ENCODE peak calls at places on chromosomes 2 and 18, in nine cellular contexts. E, Z, J, B, M, K, R, V and X are unnamed samples.

GRCh38 chr2:160876765-160877164 is 283.5 kb upstream of the TANK start:
- DNase-seq in K (no peak), V (no peak), Z (peak), M (no peak), E (peak), B (no peak), J (no peak), R (no peak), X (peak)

GRCh38 chr2:227848586-227848985 is 22.8 kb upstream of the DAW1 start:
- DNase-seq in R (no peak), M (no peak), K (peak), Z (no peak), J (no peak), V (no peak), B (no peak), E (no peak), X (no peak)

GRCh38 chr2:100223502-100223901 is 81.1 kb upstream of the AFF3 start:
- DNase-seq in B (no peak), E (no peak), V (no peak), K (no peak), M (no peak), Z (no peak), R (no peak), J (no peak), X (no peak)

GRCh38 chr2:157747695-157748370 is 119.2 kb upstream of the ACVR1C start:
- DNase-seq in V (no peak), B (no peak), Z (peak), R (no peak), E (peak), K (no peak), J (peak), M (no peak), X (peak)

GRCh38 chr2:132669854-132670103 is 226 bp downstream of the LYPD1 start:
- DNase-seq in K (peak), Z (no peak), V (no peak), E (no peak), J (no peak), R (no peak), B (no peak), M (no peak), X (peak)

GRCh38 chr2:31004252-31004651 is 134.0 kb downstream of the GALNT14 start:
- DNase-seq in E (no peak), B (no peak), K (no peak), Z (peak), R (no peak), M (no peak), J (no peak), V (no peak), X (no peak)

GRCh38 chr2:223235986-223236385 is 184.0 kb downstream of the KCNE4 start:
- DNase-seq in E (no peak), Z (peak), K (no peak), V (no peak), M (no peak), R (peak), B (no peak), J (no peak), X (no peak)

GRCh38 chr2:157661776-157662175 is 33.1 kb upstream of the ACVR1C start:
- DNase-seq in E (no peak), M (no peak), B (no peak), K (no peak), V (no peak), R (no peak), Z (no peak), J (no peak), X (no peak)

GRCh38 chr2:69083126-69083733 is 70.3 kb downstream of the ANTXR1 start:
- DNase-seq in K (peak), R (peak), Z (peak), B (no peak), J (no peak), M (no peak), E (peak), V (no peak), X (no peak)

GRCh38 chr2:8028981-8029380 is 652.9 kb upstream of the ID2 start:
- DNase-seq in E (no peak), Z (no peak), V (no peak), M (no peak), R (no peak), K (no peak), J (no peak), B (no peak), X (no peak)

GRCh38 chr18:7329036-7329435 is 98.1 kb downstream of the LRRC30 start:
- DNase-seq in R (no peak), V (no peak), M (no peak), K (peak), E (peak), B (no peak), J (no peak), Z (no peak), X (no peak)

GRCh38 chr2:60555794-60556161 is 2.3 kb upstream of the BCL11A start:
- DNase-seq in Z (no peak), M (peak), J (no peak), V (no peak), B (no peak), R (no peak), E (no peak), K (no peak), X (no peak)

GRCh38 chr2:15840969-15841368 is 99.4 kb upstream of the MYCN start:
- DNase-seq in M (no peak), E (no peak), K (no peak), Z (no peak), R (no peak), J (no peak), B (no peak), V (no peak), X (no peak)

GRCh38 chr2:234879671-234880455 is 72.0 kb upstream of the SH3BP4 start:
- DNase-seq in M (no peak), B (no peak), R (peak), V (no peak), Z (peak), K (peak), J (no peak), E (peak), X (peak)

GRCh38 chr18:23281626-23282436 is 146.5 kb downstream of the CABLES1 start:
- DNase-seq in Z (no peak), B (no peak), J (no peak), V (no peak), M (no peak), R (peak), K (peak), E (no peak), X (peak)

GRCh38 chr2:190526105-190526708 is 8.3 kb downstream of the NEMP2 start:
- DNase-seq in R (no peak), E (no peak), J (no peak), V (no peak), K (no peak), B (no peak), Z (no peak), M (no peak), X (no peak)

GRCh38 chr2:168658706-168659105 is 143.7 kb upstream of the NOSTRIN start:
- DNase-seq in R (no peak), Z (no peak), V (no peak), B (no peak), J (no peak), M (no peak), K (no peak), E (no peak), X (no peak)

GRCh38 chr2:40489678-40489960 is 37.7 kb upstream of the SLC8A1 start:
- DNase-seq in E (no peak), M (no peak), B (no peak), R (no peak), Z (no peak), V (no peak), J (no peak), K (no peak), X (no peak)
- H3K4me3 ChIP-seq in E (peak), M (no peak), B (peak), R (no peak), Z (no peak), V (peak), J (peak), K (no peak), X (no peak)

GRCh38 chr18:25334588-25334987 is 17.4 kb downstream of the ZNF521 start:
- DNase-seq in M (no peak), E (no peak), K (no peak), B (no peak), J (no peak), V (no peak), Z (no peak), R (no peak), X (no peak)
- TF ChIP-seq CTCF in M (peak), E (peak), K (peak), B (no peak), J (no peak), V (no peak), Z (peak), R (no peak), X (peak)

GRCh38 chr2:172095146-172095904 is 7.4 kb downstream of the DLX2 start:
- DNase-seq in M (peak), K (peak), R (peak), J (no peak), Z (peak), V (no peak), E (peak), B (no peak), X (peak)

GRCh38 chr2:172092716-172093415 is 7.6 kb downstream of the DLX1 start:
- DNase-seq in B (no peak), K (no peak), R (no peak), M (no peak), Z (no peak), E (no peak), V (no peak), J (no peak), X (no peak)

GRCh38 chr2:172093416-172094318 is 8.4 kb downstream of the DLX1 start:
- DNase-seq in B (no peak), Z (no peak), V (no peak), M (no peak), J (no peak), K (no peak), R (no peak), E (no peak), X (no peak)

GRCh38 chr2:172095905-172096660 is 6.6 kb downstream of the DLX2 start:
- DNase-seq in M (peak), Z (no peak), B (no peak), E (no peak), J (no peak), R (no peak), K (peak), V (no peak), X (no peak)

DNA sequence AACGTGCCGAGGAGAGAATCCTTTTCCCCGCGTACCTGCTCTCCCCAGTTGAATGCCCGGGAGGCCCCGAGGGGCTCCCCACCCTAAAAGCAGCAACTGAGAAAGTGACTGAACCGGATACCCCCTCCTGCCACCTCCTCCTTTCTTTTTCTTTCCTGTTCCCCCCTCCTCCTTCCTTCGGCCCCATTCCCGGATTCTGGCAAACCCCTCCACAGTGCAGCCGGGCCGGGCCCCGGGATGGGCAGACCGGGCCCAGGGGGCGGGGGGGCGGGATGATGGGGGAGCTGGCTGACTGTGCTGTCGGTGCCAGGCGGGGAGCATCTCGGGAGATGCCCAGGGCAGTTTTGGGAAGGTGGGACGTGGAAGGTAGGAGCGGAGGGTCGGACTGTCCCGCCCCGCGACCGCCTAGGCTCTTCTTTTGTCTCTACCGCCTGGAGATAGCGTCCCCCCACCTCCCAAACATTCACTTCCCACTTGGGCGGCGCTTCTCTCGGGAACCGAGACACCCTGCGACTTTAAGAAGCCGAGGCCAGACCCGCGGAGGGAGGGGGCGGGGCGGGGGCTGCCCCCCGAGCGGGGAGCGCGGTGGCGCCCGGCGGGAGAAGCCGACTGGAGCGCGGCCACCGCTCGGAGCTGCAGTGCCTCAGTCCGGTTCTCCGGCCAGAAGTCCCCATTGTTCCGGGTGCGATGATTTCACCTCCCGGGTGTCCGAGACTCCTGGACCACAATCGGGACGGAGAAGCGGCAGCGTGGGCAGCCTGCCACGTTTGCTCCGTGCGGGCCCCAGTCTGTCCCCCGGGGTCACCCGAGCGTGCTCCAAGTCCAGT is 8.2 kb downstream of the DLX2 start:
- DNase-seq in E (no peak), V (no peak), R (no peak), K (peak), M (no peak), J (no peak), Z (no peak), B (no peak), X (no peak)
- H3K4me3 ChIP-seq in E (peak), V (peak), R (peak), K (peak), M (peak), J (peak), Z (peak), B (peak), X (peak)

GRCh38 chr18:35939166-35939565 is 33.3 kb upstream of the RMP24 start:
- DNase-seq in V (no peak), R (no peak), E (peak), J (no peak), M (peak), B (no peak), Z (no peak), K (peak), X (no peak)
- TF ChIP-seq CTCF in V (no peak), R (peak), E (peak), J (no peak), M (peak), B (no peak), Z (peak), K (no peak), X (peak)

GRCh38 chr2:175004730-175004979 is 526 bp downstream of the CHN1 start:
- DNase-seq in Z (no peak), B (peak), E (no peak), R (no peak), J (no peak), M (no peak), K (no peak), V (no peak), X (no peak)

GRCh38 chr2:175001546-175001945 is 3.6 kb downstream of the CHN1 start:
- DNase-seq in K (no peak), B (no peak), E (no peak), V (no peak), R (no peak), Z (no peak), M (no peak), J (no peak), X (no peak)

GRCh38 chr2:175004980-175005832 is at the start of gene CHN1:
- DNase-seq in E (peak), R (peak), K (peak), Z (peak), V (peak), M (peak), J (peak), B (peak), X (peak)

GRCh38 chr2:175002547-175003274 is 2.5 kb downstream of the CHN1 start:
- DNase-seq in E (no peak), Z (no peak), B (no peak), J (no peak), V (no peak), M (no peak), K (peak), R (no peak), X (no peak)

GRCh38 chr2:175003875-175004729 is 1.1 kb downstream of the CHN1 start:
- DNase-seq in J (no peak), V (no peak), R (peak), B (no peak), E (peak), K (peak), M (no peak), Z (no peak), X (peak)
- H3K4me3 ChIP-seq in J (peak), V (peak), R (peak), B (peak), E (peak), K (peak), M (no peak), Z (peak), X (peak)